ENCODE peak calls at places on chromosomes 7 and 10, in six cellular contexts. C is astrocyte, H is psoas muscle, F is EL, W is T follicular helper cell, Q is heart left ventricle. Y is an unnamed sample.

GRCh38 chr7:100583132-100584045 is 2.5 kb downstream of the LRCH4 start:
- DNase-seq in Q (peak), F (peak), C (no peak), H (peak), W (peak), Y (peak)

GRCh38 chr10:36677170-36677768 is 448.1 kb upstream of the ANKRD30A start:
- DNase-seq in C (no peak), F (no peak), H (no peak), Q (no peak), W (no peak), Y (peak)

GRCh38 chr10:132510174-132510611 is 27.4 kb upstream of the INPP5A start:
- DNase-seq in F (no peak), H (peak), W (no peak), C (no peak), Q (peak), Y (no peak)

GRCh38 chr10:113216068-113216467 is 266.0 kb downstream of the TCF7L2 start:
- DNase-seq in W (no peak), H (no peak), C (no peak), Q (no peak), F (no peak), Y (no peak)

GRCh38 chr7:127514499-127514898 is 70.9 kb downstream of the GCC1 start:
- DNase-seq in W (no peak), Q (no peak), C (peak), F (peak), H (no peak), Y (peak)

GRCh38 chr10:88395677-88396076 is 187.4 kb downstream of the RNLS start:
- DNase-seq in Q (no peak), F (no peak), H (no peak), C (no peak), W (no peak), Y (peak)

GRCh38 chr10:44997105-44997748 is 3.5 kb upstream of the ZNF22 start:
- DNase-seq in F (no peak), C (no peak), Q (no peak), H (no peak), W (no peak), Y (no peak)

GRCh38 chr10:103859161-103860141 is 4.1 kb upstream of the SH3PXD2A start:
- DNase-seq in F (peak), H (no peak), C (peak), Q (peak), W (no peak), Y (peak)

GRCh38 chr7:129438839-129439640 is 4.8 kb downstream of the STRIP2 start:
- DNase-seq in W (no peak), C (peak), F (peak), Q (no peak), H (no peak), Y (peak)

GRCh38 chr10:98414932-98415709 is at the start of gene PYROXD2:
- DNase-seq in C (peak), F (peak), W (peak), Q (peak), H (peak), Y (peak)

GRCh38 chr10:119834188-119834587 is 38.5 kb downstream of the MCMBP start:
- DNase-seq in Q (no peak), C (no peak), H (no peak), W (no peak), F (peak), Y (peak)

GRCh38 chr10:21423338-21423737 is 102.1 kb downstream of the SKIDA1 start:
- DNase-seq in H (no peak), F (no peak), C (no peak), Q (no peak), W (no peak), Y (no peak)

GRCh38 chr7:74104702-74105101 is 21.1 kb downstream of the LIMK1 start:
- DNase-seq in W (no peak), H (peak), F (no peak), C (peak), Q (no peak), Y (no peak)

GRCh38 chr10:47154762-47155161 is 145.2 kb upstream of the GDF10 start:
- DNase-seq in F (no peak), C (no peak), W (no peak), Q (no peak), H (no peak), Y (no peak)

GRCh38 chr7:148953676-148954075 is 69.6 kb upstream of the EZH2 start:
- DNase-seq in C (no peak), W (no peak), F (no peak), Q (no peak), H (no peak), Y (no peak)

GRCh38 chr7:101527844-101528667 is 101.0 kb downstream of the MYL10 start:
- DNase-seq in F (peak), H (no peak), Q (no peak), C (peak), W (no peak), Y (peak)

GRCh38 chr10:9188022-9188810 is 1133.7 kb downstream of the GATA3 start:
- DNase-seq in C (no peak), W (no peak), Q (no peak), H (no peak), F (peak), Y (no peak)

GRCh38 chr10:21746118-21746517 is 212.1 kb downstream of the MLLT10 start:
- DNase-seq in W (no peak), F (no peak), Q (no peak), C (no peak), H (no peak), Y (no peak)

GRCh38 chr10:121843379-121843778 is 84.5 kb downstream of the ATE1 start:
- DNase-seq in W (no peak), C (no peak), F (no peak), H (no peak), Q (no peak), Y (no peak)

GRCh38 chr10:123990889-123991288 is 99.3 kb upstream of the CPXM2 start:
- DNase-seq in C (no peak), H (no peak), F (no peak), Q (no peak), W (no peak), Y (no peak)

GRCh38 chr10:124641282-124642075 is 102.7 kb downstream of the FAM53B start:
- DNase-seq in H (no peak), F (peak), C (peak), W (no peak), Q (peak), Y (peak)

GRCh38 chr7:16491148-16491547 is 25.6 kb upstream of the SOSTDC1 start:
- DNase-seq in H (no peak), W (no peak), F (no peak), C (no peak), Q (no peak), Y (peak)

GRCh38 chr7:6346581-6346980 is 74.2 kb upstream of the CYTH3 start:
- DNase-seq in H (no peak), C (no peak), Q (no peak), F (no peak), W (no peak), Y (no peak)

GRCh38 chr7:129213828-129214227 is 11.0 kb upstream of the AHCYL2 start:
- DNase-seq in C (no peak), H (no peak), F (no peak), Q (no peak), W (no peak), Y (no peak)

GRCh38 chr10:44975487-44976331 is 2.9 kb downstream of the DEPP1 start:
- DNase-seq in C (peak), H (peak), Q (no peak), F (peak), W (no peak), Y (peak)

GRCh38 chr10:116665541-116666125 is 44.9 kb downstream of the PNLIPRP2 start:
- DNase-seq in H (no peak), F (no peak), C (peak), W (no peak), Q (peak), Y (peak)

GRCh38 chr7:137591444-137591843 is 247.9 kb upstream of the PTN start:
- DNase-seq in W (no peak), H (no peak), Q (no peak), F (peak), C (peak), Y (peak)

GRCh38 chr10:125694874-125695273 is 11.9 kb upstream of the TEX36 start:
- DNase-seq in F (peak), W (no peak), Q (no peak), C (peak), H (no peak), Y (peak)

GRCh38 chr7:115110523-115110922 is 188.6 kb downstream of the MDFIC start:
- DNase-seq in W (no peak), Q (no peak), F (no peak), H (no peak), C (no peak), Y (no peak)

GRCh38 chr7:151895695-151896485 is 19.0 kb upstream of the PRKAG2 start:
- DNase-seq in Q (no peak), F (peak), W (no peak), C (no peak), H (no peak), Y (no peak)

GRCh38 chr7:111242361-111242760 is 151.4 kb downstream of the LRRN3 start:
- DNase-seq in W (no peak), C (no peak), H (no peak), F (no peak), Q (no peak), Y (no peak)

GRCh38 chr10:103661198-103661950 is 167.9 kb downstream of the NEURL1 start:
- DNase-seq in Q (peak), C (peak), W (peak), F (peak), H (peak), Y (peak)

GRCh38 chr7:73809454-73810090 is 21.2 kb upstream of the CLDN4 start:
- DNase-seq in W (no peak), Q (no peak), H (peak), C (no peak), F (no peak), Y (peak)

GRCh38 chr7:130275826-130276291 is 9.2 kb downstream of the CPA2 start:
- DNase-seq in C (peak), Q (no peak), H (no peak), W (no peak), F (peak), Y (no peak)

GRCh38 chr10:127871631-127872010 is 21.1 kb downstream of the CLRN3 start:
- DNase-seq in F (no peak), Q (no peak), W (no peak), C (no peak), H (no peak), Y (no peak)

GRCh38 chr7:50721160-50721559 is 61.5 kb downstream of the GRB10 start:
- DNase-seq in W (no peak), C (peak), H (no peak), Q (no peak), F (no peak), Y (no peak)

GRCh38 chr10:112335104-112335840 is 38.6 kb upstream of the ACSL5 start:
- DNase-seq in F (no peak), W (no peak), Q (no peak), H (no peak), C (no peak), Y (no peak)

GRCh38 chr7:74464931-74465906 is 11.5 kb downstream of the GTF2IRD1 start:
- DNase-seq in F (no peak), Q (no peak), H (no peak), C (no peak), W (no peak), Y (no peak)

GRCh38 chr7:96953676-96954513 is 51.5 kb upstream of the DLX6 start:
- DNase-seq in Q (no peak), F (peak), W (no peak), C (peak), H (no peak), Y (no peak)

Y was measured in fibroblast of lung.